ENCODE peak calls at places on chromosome 20, in ten cellular contexts. One of them, this sample, is unnamed.

GRCh38 chr20:56072165-56072564 is 66.8 kb upstream of the CBLN4 start:
- DNase-seq in choroid plexus epithelial cell: no peak
- DNase-seq in GM06990: no peak
- DNase-seq in GM13977: no peak
- DNase-seq in AG10803: no peak
- DNase-seq in ovary: no peak
- DNase-seq in endothelial cell: no peak
- DNase-seq in lower lobe of right lung: no peak
- DNase-seq in type B pancreatic cell: no peak
- DNase-seq in MM.1S: no peak
- DNase-seq in this sample: no peak

GRCh38 chr20:24768977-24769675 is 179.9 kb upstream of the CST7 start:
- DNase-seq in choroid plexus epithelial cell: no peak
- DNase-seq in GM06990: no peak
- DNase-seq in GM13977: no peak
- DNase-seq in AG10803: no peak
- DNase-seq in ovary: no peak
- DNase-seq in endothelial cell: no peak
- DNase-seq in lower lobe of right lung: no peak
- DNase-seq in type B pancreatic cell: no peak
- DNase-seq in MM.1S: no peak
- DNase-seq in this sample: no peak

GRCh38 chr20:45589725-45590124 is 10.6 kb upstream of the WFDC8 start:
- DNase-seq in choroid plexus epithelial cell: no peak
- DNase-seq in GM06990: no peak
- DNase-seq in GM13977: no peak
- DNase-seq in AG10803: no peak
- DNase-seq in ovary: no peak
- DNase-seq in endothelial cell: no peak
- DNase-seq in lower lobe of right lung: no peak
- DNase-seq in type B pancreatic cell: no peak
- DNase-seq in MM.1S: no peak
- DNase-seq in this sample: no peak

GRCh38 chr20:51531141-51531710 is 11.3 kb downstream of the NFATC2 start:
- DNase-seq in choroid plexus epithelial cell: peak; percentile 12
- DNase-seq in GM06990: peak; percentile 74
- DNase-seq in GM13977: peak; percentile 75
- DNase-seq in AG10803: no peak
- DNase-seq in ovary: no peak
- DNase-seq in endothelial cell: no peak
- DNase-seq in lower lobe of right lung: no peak
- DNase-seq in type B pancreatic cell: no peak
- DNase-seq in MM.1S: no peak
- DNase-seq in this sample: peak; percentile 72

GRCh38 chr20:47348539-47349142 is 7.9 kb downstream of the ZMYND8 start:
- DNase-seq in choroid plexus epithelial cell: no peak
- DNase-seq in GM06990: no peak
- DNase-seq in GM13977: no peak
- DNase-seq in AG10803: no peak
- DNase-seq in ovary: no peak
- DNase-seq in endothelial cell: no peak
- DNase-seq in lower lobe of right lung: no peak
- DNase-seq in type B pancreatic cell: no peak
- DNase-seq in MM.1S: no peak
- DNase-seq in this sample: peak; percentile 38

GRCh38 chr20:24776755-24777271 is 172.3 kb upstream of the CST7 start:
- DNase-seq in choroid plexus epithelial cell: no peak
- DNase-seq in GM06990: no peak
- DNase-seq in GM13977: no peak
- DNase-seq in AG10803: no peak
- DNase-seq in ovary: no peak
- DNase-seq in endothelial cell: no peak
- DNase-seq in lower lobe of right lung: no peak
- DNase-seq in type B pancreatic cell: no peak
- DNase-seq in MM.1S: no peak
- DNase-seq in this sample: no peak

GRCh38 chr20:24673678-24674570 is 204.5 kb downstream of the SYNDIG1 start:
- DNase-seq in choroid plexus epithelial cell: peak; percentile 61
- DNase-seq in GM06990: no peak
- DNase-seq in GM13977: no peak
- DNase-seq in AG10803: peak; percentile 72
- DNase-seq in ovary: no peak
- DNase-seq in endothelial cell: no peak
- DNase-seq in lower lobe of right lung: no peak
- DNase-seq in type B pancreatic cell: no peak
- DNase-seq in MM.1S: no peak
- DNase-seq in this sample: no peak

GRCh38 chr20:6169251-6169650 is 46.4 kb upstream of the FERMT1 start:
- DNase-seq in choroid plexus epithelial cell: peak; percentile 69
- DNase-seq in GM06990: no peak
- DNase-seq in GM13977: no peak
- DNase-seq in AG10803: peak; percentile 18
- DNase-seq in ovary: no peak
- DNase-seq in endothelial cell: no peak
- DNase-seq in lower lobe of right lung: no peak
- DNase-seq in type B pancreatic cell: no peak
- DNase-seq in MM.1S: peak; percentile 33
- DNase-seq in this sample: no peak

GRCh38 chr20:9413001-9413400 is 101.4 kb upstream of the LAMP5 start:
- DNase-seq in choroid plexus epithelial cell: no peak
- DNase-seq in GM06990: no peak
- DNase-seq in GM13977: no peak
- DNase-seq in AG10803: no peak
- DNase-seq in ovary: no peak
- DNase-seq in endothelial cell: no peak
- DNase-seq in lower lobe of right lung: no peak
- DNase-seq in type B pancreatic cell: no peak
- DNase-seq in MM.1S: no peak
- DNase-seq in this sample: no peak

GRCh38 chr20:6590891-6591679 is 176.4 kb upstream of the BMP2 start:
- DNase-seq in choroid plexus epithelial cell: peak; percentile 67
- DNase-seq in GM06990: no peak
- DNase-seq in GM13977: no peak
- DNase-seq in AG10803: peak; percentile 73
- DNase-seq in ovary: no peak
- DNase-seq in endothelial cell: no peak
- DNase-seq in lower lobe of right lung: no peak
- DNase-seq in type B pancreatic cell: no peak
- DNase-seq in MM.1S: no peak
- DNase-seq in this sample: no peak

GRCh38 chr20:20003088-20003954 is 13.8 kb upstream of the NAA20 start:
- DNase-seq in choroid plexus epithelial cell: peak; percentile 80
- DNase-seq in GM06990: peak; percentile 50
- DNase-seq in GM13977: peak; percentile 52
- DNase-seq in AG10803: no peak
- DNase-seq in ovary: peak; percentile 35
- DNase-seq in endothelial cell: no peak
- DNase-seq in lower lobe of right lung: no peak
- DNase-seq in type B pancreatic cell: no peak
- DNase-seq in MM.1S: peak; percentile 62
- DNase-seq in this sample: peak; percentile 49

GRCh38 chr20:6966721-6967120 is 199.2 kb downstream of the BMP2 start:
- DNase-seq in choroid plexus epithelial cell: peak; percentile 61
- DNase-seq in GM06990: no peak
- DNase-seq in GM13977: no peak
- DNase-seq in AG10803: no peak
- DNase-seq in ovary: no peak
- DNase-seq in endothelial cell: no peak
- DNase-seq in lower lobe of right lung: no peak
- DNase-seq in type B pancreatic cell: no peak
- DNase-seq in MM.1S: no peak
- DNase-seq in this sample: no peak

GRCh38 chr20:43916073-43916874 is 1.6 kb downstream of the TOX2 start:
- DNase-seq in choroid plexus epithelial cell: no peak
- DNase-seq in GM06990: peak; percentile 50
- DNase-seq in GM13977: no peak
- DNase-seq in AG10803: peak; percentile 36
- DNase-seq in ovary: no peak
- DNase-seq in endothelial cell: peak; percentile 22
- DNase-seq in lower lobe of right lung: no peak
- DNase-seq in type B pancreatic cell: no peak
- DNase-seq in MM.1S: no peak
- DNase-seq in this sample: no peak

DNA sequence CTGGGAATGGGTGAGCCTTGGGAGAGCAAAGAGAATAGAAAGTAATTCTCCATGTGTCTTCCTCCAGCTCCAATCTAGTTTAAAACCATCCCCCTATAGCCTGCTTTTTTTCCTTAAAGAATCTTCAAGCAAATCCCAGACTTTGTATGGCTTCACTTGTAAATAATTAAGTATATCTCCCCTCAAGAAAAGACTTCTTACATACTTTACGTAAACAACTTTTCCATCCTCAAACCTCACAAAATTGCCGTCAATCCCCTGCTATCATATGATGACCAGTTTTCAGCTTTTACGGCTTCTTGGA is 88.5 kb upstream of the PHACTR3 start:
- DNase-seq in choroid plexus epithelial cell: no peak
- DNase-seq in GM06990: no peak
- DNase-seq in GM13977: no peak
- DNase-seq in AG10803: no peak
- DNase-seq in ovary: no peak
- DNase-seq in endothelial cell: no peak
- DNase-seq in lower lobe of right lung: no peak
- DNase-seq in type B pancreatic cell: no peak
- DNase-seq in MM.1S: no peak
- DNase-seq in this sample: no peak
- TF ChIP-seq CTCF in choroid plexus epithelial cell: no peak
- TF ChIP-seq CTCF in GM06990: no peak
- TF ChIP-seq CTCF in GM13977: no peak
- TF ChIP-seq CTCF in AG10803: no peak
- TF ChIP-seq CTCF in ovary: no peak
- TF ChIP-seq CTCF in endothelial cell: peak; percentile 48
- TF ChIP-seq CTCF in lower lobe of right lung: no peak
- TF ChIP-seq CTCF in type B pancreatic cell: peak; percentile 6
- TF ChIP-seq CTCF in MM.1S: no peak
- TF ChIP-seq CTCF in this sample: no peak

GRCh38 chr20:57468523-57469417 is 56.2 kb downstream of the CTCFL start:
- DNase-seq in choroid plexus epithelial cell: no peak
- DNase-seq in GM06990: peak; percentile 52
- DNase-seq in GM13977: no peak
- DNase-seq in AG10803: no peak
- DNase-seq in ovary: no peak
- DNase-seq in endothelial cell: no peak
- DNase-seq in lower lobe of right lung: no peak
- DNase-seq in type B pancreatic cell: no peak
- DNase-seq in MM.1S: no peak
- DNase-seq in this sample: no peak

GRCh38 chr20:57467742-57468141 is 57.2 kb downstream of the CTCFL start:
- DNase-seq in choroid plexus epithelial cell: no peak
- DNase-seq in GM06990: no peak
- DNase-seq in GM13977: no peak
- DNase-seq in AG10803: no peak
- DNase-seq in ovary: no peak
- DNase-seq in endothelial cell: no peak
- DNase-seq in lower lobe of right lung: peak; percentile 18
- DNase-seq in type B pancreatic cell: no peak
- DNase-seq in MM.1S: no peak
- DNase-seq in this sample: no peak

GRCh38 chr20:57465486-57465885 is 59.5 kb downstream of the CTCFL start:
- DNase-seq in choroid plexus epithelial cell: no peak
- DNase-seq in GM06990: no peak
- DNase-seq in GM13977: no peak
- DNase-seq in AG10803: no peak
- DNase-seq in ovary: no peak
- DNase-seq in endothelial cell: no peak
- DNase-seq in lower lobe of right lung: peak; percentile 19
- DNase-seq in type B pancreatic cell: no peak
- DNase-seq in MM.1S: no peak
- DNase-seq in this sample: no peak

GRCh38 chr20:57464642-57465211 is 60.2 kb downstream of the CTCFL start:
- DNase-seq in choroid plexus epithelial cell: peak; percentile 55
- DNase-seq in GM06990: no peak
- DNase-seq in GM13977: no peak
- DNase-seq in AG10803: no peak
- DNase-seq in ovary: no peak
- DNase-seq in endothelial cell: no peak
- DNase-seq in lower lobe of right lung: peak; percentile 52
- DNase-seq in type B pancreatic cell: no peak
- DNase-seq in MM.1S: no peak
- DNase-seq in this sample: no peak

GRCh38 chr20:57465943-57466342 is 59.0 kb downstream of the CTCFL start:
- DNase-seq in choroid plexus epithelial cell: no peak
- DNase-seq in GM06990: no peak
- DNase-seq in GM13977: no peak
- DNase-seq in AG10803: no peak
- DNase-seq in ovary: no peak
- DNase-seq in endothelial cell: no peak
- DNase-seq in lower lobe of right lung: peak; percentile 5
- DNase-seq in type B pancreatic cell: no peak
- DNase-seq in MM.1S: no peak
- DNase-seq in this sample: no peak
- TF ChIP-seq CTCF in choroid plexus epithelial cell: peak; percentile 5
- TF ChIP-seq CTCF in GM06990: peak; percentile 55
- TF ChIP-seq CTCF in GM13977: peak; percentile 55
- TF ChIP-seq CTCF in AG10803: no peak
- TF ChIP-seq CTCF in ovary: no peak
- TF ChIP-seq CTCF in endothelial cell: no peak
- TF ChIP-seq CTCF in lower lobe of right lung: peak; percentile 7
- TF ChIP-seq CTCF in type B pancreatic cell: peak; percentile 30
- TF ChIP-seq CTCF in MM.1S: peak; percentile 47
- TF ChIP-seq CTCF in this sample: no peak

GRCh38 chr20:41367393-41367695 is 726 bp upstream of the EMILIN3 start:
- DNase-seq in choroid plexus epithelial cell: no peak
- DNase-seq in GM06990: no peak
- DNase-seq in GM13977: no peak
- DNase-seq in AG10803: no peak
- DNase-seq in ovary: no peak
- DNase-seq in endothelial cell: no peak
- DNase-seq in lower lobe of right lung: no peak
- DNase-seq in type B pancreatic cell: no peak
- DNase-seq in MM.1S: no peak
- DNase-seq in this sample: no peak
- TF ChIP-seq CTCF in choroid plexus epithelial cell: no peak
- TF ChIP-seq CTCF in GM06990: no peak
- TF ChIP-seq CTCF in GM13977: no peak
- TF ChIP-seq CTCF in AG10803: no peak
- TF ChIP-seq CTCF in ovary: no peak
- TF ChIP-seq CTCF in endothelial cell: no peak
- TF ChIP-seq CTCF in lower lobe of right lung: no peak
- TF ChIP-seq CTCF in type B pancreatic cell: no peak
- TF ChIP-seq CTCF in MM.1S: no peak
- TF ChIP-seq CTCF in this sample: no peak

DNA sequence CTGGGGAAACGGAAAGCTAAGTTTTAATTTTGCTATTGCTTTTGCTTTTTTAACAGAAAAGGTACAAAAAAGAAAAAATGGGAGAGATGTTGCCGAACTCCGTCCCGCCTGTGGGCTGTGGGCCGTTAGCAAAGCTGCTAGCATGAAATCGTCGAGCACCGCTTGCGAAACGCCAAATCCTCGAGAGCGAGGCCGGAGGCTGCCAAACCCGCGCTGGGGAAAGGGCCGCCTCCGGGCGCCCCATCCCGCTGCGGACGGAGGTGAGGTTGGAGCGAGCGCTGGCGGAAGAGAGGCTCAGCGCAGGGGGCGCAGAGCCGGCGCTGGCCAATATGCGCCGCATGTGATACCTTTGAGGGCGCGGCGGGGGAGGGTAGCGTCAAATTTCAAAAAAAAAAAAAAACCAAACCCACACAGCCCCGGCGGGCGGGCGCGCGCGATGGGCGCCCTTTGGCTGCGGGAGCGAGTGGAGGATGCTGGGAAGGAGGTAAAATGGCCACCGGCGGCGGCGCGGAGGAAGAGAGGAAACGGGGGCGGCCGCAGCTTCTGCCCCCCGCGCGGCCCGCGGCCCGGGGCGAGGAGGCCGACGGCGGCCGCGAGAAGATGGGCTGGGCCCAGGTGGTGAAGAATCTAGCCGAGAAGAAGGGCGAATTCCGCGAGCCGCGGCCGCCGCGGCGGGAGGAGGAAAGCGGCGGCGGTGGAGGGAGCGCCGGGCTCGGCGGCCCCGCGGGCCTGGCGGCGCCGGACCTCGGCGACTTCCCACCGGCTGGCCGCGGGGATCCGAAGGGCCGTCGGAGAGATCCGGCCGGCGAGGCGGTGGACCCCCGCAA is at the start of gene ZCCHC3:
- DNase-seq in choroid plexus epithelial cell: peak; percentile 98
- DNase-seq in GM06990: peak; percentile 94
- DNase-seq in GM13977: peak; percentile 95
- DNase-seq in AG10803: peak; percentile 94
- DNase-seq in ovary: peak; percentile 93
- DNase-seq in endothelial cell: peak; percentile 82
- DNase-seq in lower lobe of right lung: peak; percentile 94
- DNase-seq in type B pancreatic cell: peak; percentile 89
- DNase-seq in MM.1S: peak; percentile 92
- DNase-seq in this sample: peak; percentile 94
- TF ChIP-seq CTCF in choroid plexus epithelial cell: peak; percentile 24
- TF ChIP-seq CTCF in GM06990: peak; percentile 19
- TF ChIP-seq CTCF in GM13977: no peak
- TF ChIP-seq CTCF in AG10803: no peak
- TF ChIP-seq CTCF in ovary: no peak
- TF ChIP-seq CTCF in endothelial cell: no peak
- TF ChIP-seq CTCF in lower lobe of right lung: peak; percentile 32
- TF ChIP-seq CTCF in type B pancreatic cell: peak; percentile 33
- TF ChIP-seq CTCF in MM.1S: no peak
- TF ChIP-seq CTCF in this sample: no peak